ENCODE peak calls at places on chromosome 5, in five cellular contexts. J is fibroblast of pulmonary artery, L is cardiac fibroblast, F is NB4, T is PC-9. I is an unnamed sample.

GRCh38 chr5:59036274-59036961 is 453.5 kb downstream of the RAB3C start:
- DNase-seq in J (peak; percentile 96), L (peak; percentile 94), F (peak; percentile 89), T (peak; percentile 91), I (peak; percentile 99)

GRCh38 chr5:3155029-3155428 is 403.6 kb upstream of the IRX2 start:
- DNase-seq in J (no peak), L (no peak), F (no peak), T (no peak), I (no peak)

GRCh38 chr5:1280177-1281037 is 14.5 kb downstream of the TERT start:
- DNase-seq in J (no peak), L (no peak), F (no peak), T (no peak), I (no peak)

GRCh38 chr5:74239268-74239667 is 401.3 kb downstream of the ENC1 start:
- DNase-seq in J (no peak), L (no peak), F (peak; percentile 90), T (no peak), I (no peak)

GRCh38 chr5:160475864-160476438 is 54.3 kb downstream of the PTTG1 start:
- DNase-seq in J (no peak), L (no peak), F (no peak), T (no peak), I (no peak)

GRCh38 chr5:64767959-64768357 is 533 bp downstream of the SREK1IP1 start:
- DNase-seq in J (peak; percentile 22), L (no peak), F (peak; percentile 38), T (no peak), I (peak; percentile 35)

GRCh38 chr5:38403407-38403806 is 145.0 kb downstream of the EGFLAM start:
- DNase-seq in J (peak; percentile 33), L (peak; percentile 22), F (no peak), T (no peak), I (peak; percentile 56)

GRCh38 chr5:2163940-2164490 is 281.3 kb upstream of the IRX4 start:
- DNase-seq in J (no peak), L (no peak), F (no peak), T (no peak), I (no peak)

GRCh38 chr5:149157330-149157729 is 16.0 kb downstream of the ABLIM3 start:
- DNase-seq in J (no peak), L (no peak), F (no peak), T (no peak), I (no peak)

GRCh38 chr5:23332650-23333251 is 174.7 kb upstream of the PRDM9 start:
- DNase-seq in J (peak; percentile 45), L (peak; percentile 46), F (peak; percentile 27), T (no peak), I (peak; percentile 27)

GRCh38 chr5:158406884-158407790 is 548.2 kb upstream of the CLINT1 start:
- DNase-seq in J (peak; percentile 78), L (peak; percentile 63), F (peak; percentile 67), T (no peak), I (peak; percentile 79)

GRCh38 chr5:34772267-34772666 is 66.7 kb upstream of the TTC23L start:
- DNase-seq in J (no peak), L (no peak), F (no peak), T (no peak), I (no peak)
- TF ChIP-seq CTCF in J (no peak), L (no peak), F (no peak), T (no peak), I (no peak)

GRCh38 chr5:139905401-139905800 is 109.8 kb downstream of the PSD2 start:
- DNase-seq in J (no peak), L (no peak), F (no peak), T (no peak), I (no peak)
- H3K4me3 ChIP-seq in J (no peak overlapping the region), L (no peak overlapping the region), F (no peak overlapping the region), T (no peak overlapping the region), I (no peak overlapping the region)

DNA sequence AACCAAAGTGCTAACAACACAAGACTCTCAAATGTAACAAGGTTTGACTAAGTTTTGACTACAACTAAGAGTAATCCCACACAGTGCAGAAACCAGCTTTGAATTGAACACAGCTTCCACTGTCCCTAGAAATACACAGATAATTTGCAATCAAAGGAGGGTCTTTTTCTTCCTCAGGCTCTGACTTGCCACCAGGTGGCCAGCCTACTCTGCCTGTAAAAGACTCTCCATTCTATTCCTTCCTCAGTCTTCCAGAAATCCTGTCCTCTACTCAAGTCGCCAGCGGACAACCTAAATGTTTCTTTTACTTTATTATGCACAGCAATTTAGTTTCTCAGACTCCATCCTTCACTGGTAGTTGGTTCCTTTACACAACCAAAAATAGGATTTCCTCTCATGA is 32.2 kb upstream of the MCTP1 start:
- DNase-seq in J (no peak), L (no peak), F (no peak), T (no peak), I (no peak)
- TF ChIP-seq CTCF in J (no peak), L (peak; percentile 16), F (no peak), T (peak; percentile 22), I (peak; percentile 25)

DNA sequence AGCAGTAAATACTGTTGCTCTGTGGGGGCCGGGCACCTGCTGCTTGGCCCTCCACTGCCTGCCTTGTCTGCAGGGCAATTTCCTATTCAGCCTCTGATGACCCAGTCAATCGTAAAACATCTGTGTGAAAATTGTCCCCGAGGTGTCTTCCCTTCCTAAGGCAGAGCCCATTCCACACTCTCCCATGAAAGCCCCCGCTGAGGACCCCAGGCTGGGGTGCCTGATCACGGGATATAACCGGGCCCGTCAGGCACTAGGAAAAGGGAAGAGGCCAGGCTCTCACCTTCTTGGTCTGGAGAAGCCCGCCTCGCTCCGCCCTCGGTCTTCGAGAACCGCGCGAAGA is 27.2 kb upstream of the SCGB3A1 start:
- DNase-seq in J (no peak), L (no peak), F (no peak), T (no peak), I (no peak)
- H3K4me3 ChIP-seq in J (peak overlapping the region; percentile 24), L (peak overlapping the region; percentile 41), F (no peak overlapping the region), T (no peak overlapping the region), I (peak overlapping the region; percentile 38)

GRCh38 chr5:79133121-79133656 is 21.6 kb downstream of the BHMT start:
- DNase-seq in J (peak; percentile 77), L (peak; percentile 71), F (peak; percentile 63), T (peak; percentile 40), I (peak; percentile 74)
- TF ChIP-seq CTCF in J (peak; percentile 24), L (no peak), F (no peak), T (peak; percentile 79), I (no peak)

GRCh38 chr5:31193026-31193425 is 460 bp upstream of the CDH6 start:
- DNase-seq in J (no peak), L (no peak), F (no peak), T (no peak), I (no peak)
- H3K4me3 ChIP-seq in J (no peak overlapping the region), L (peak overlapping the region; percentile 56), F (no peak overlapping the region), T (no peak overlapping the region), I (peak overlapping the region; percentile 60)

DNA sequence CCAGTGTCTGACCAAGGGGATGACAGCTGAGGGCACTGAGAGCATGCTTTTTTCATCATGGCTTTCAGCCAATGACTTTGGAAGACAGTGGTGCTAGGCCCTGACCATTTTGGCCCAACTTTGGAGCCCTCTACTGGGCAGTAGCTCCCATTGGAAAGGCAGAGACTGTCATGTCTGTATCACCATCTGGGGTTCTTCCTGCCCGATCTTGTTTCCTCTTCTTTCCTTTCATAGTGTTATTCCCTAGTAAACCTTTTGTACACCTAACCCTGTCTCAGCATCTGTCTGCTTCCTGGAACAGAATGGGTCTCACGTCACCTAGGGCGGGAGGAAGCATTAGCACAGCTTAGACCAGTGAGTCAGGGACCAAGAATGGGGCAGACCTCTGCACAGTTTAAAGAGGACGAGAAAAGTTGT is 97.4 kb upstream of the MAST4 start:
- DNase-seq in J (peak; percentile 60), L (peak; percentile 65), F (peak; percentile 13), T (no peak), I (no peak)
- TF ChIP-seq CTCF in J (peak; percentile 61), L (peak; percentile 63), F (peak; percentile 21), T (no peak), I (peak; percentile 7)

GRCh38 chr5:121968910-121969607 is 7.3 kb downstream of the SRFBP1 start:
- DNase-seq in J (peak; percentile 99), L (peak; percentile 98), F (no peak), T (peak; percentile 95), I (peak; percentile 99)

GRCh38 chr5:121967187-121967586 is 5.4 kb downstream of the SRFBP1 start:
- DNase-seq in J (peak; percentile 76), L (peak; percentile 71), F (no peak), T (no peak), I (peak; percentile 80)

GRCh38 chr5:121962347-121962670 is 534 bp downstream of the SRFBP1 start:
- DNase-seq in J (no peak), L (no peak), F (no peak), T (no peak), I (peak; percentile 32)

GRCh38 chr5:121962943-121963342 is 1.2 kb downstream of the SRFBP1 start:
- DNase-seq in J (no peak), L (no peak), F (no peak), T (no peak), I (no peak)

DNA sequence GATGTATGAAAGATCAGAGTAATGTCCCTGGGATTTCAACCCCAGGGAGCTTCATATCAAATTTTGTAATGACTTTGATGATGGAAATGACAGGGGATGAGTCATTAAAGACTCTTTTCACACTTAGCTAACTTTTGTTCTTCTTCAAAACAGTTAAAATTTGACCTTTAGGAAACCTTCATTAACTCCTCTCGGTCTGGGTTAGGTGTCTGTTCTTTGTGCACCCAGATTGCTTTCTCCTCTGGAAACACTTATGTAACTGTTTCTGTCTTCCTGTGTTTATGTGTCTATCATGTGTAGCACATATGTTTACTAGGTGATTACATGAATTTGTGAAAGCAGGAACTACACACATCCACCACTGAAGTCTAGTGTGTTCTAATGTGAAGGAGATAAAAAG is 1.6 kb downstream of the SRFBP1 start:
- DNase-seq in J (no peak), L (no peak), F (no peak), T (no peak), I (no peak)
- H3K4me3 ChIP-seq in J (no peak overlapping the region), L (no peak overlapping the region), F (peak overlapping the region; percentile 96), T (peak overlapping the region; percentile 81), I (no peak overlapping the region)

I was measured in choroid plexus epithelial cell.